ENCODE peak calls at places on chromosomes 5 and 9, in four cellular contexts. S, L, Q and R are unnamed samples.
A peak's percentile ranks its signal among the peaks of the same experiment; 100 is the strongest.

GRCh38 chr9:86080112-86080579 is 19.2 kb downstream of the GOLM1 start:
- DNase-seq in S (no peak), L (no peak), Q (no peak), R (no peak)

GRCh38 chr5:176550275-176550831 is 1.2 kb downstream of the CDHR2 start:
- DNase-seq in S (no peak), L (no peak), Q (no peak), R (no peak)

GRCh38 chr5:151611127-151611775 is 20.1 kb upstream of the FAT2 start:
- DNase-seq in S (no peak), L (no peak), Q (no peak), R (no peak)

GRCh38 chr5:50325237-50325832 is 115.8 kb downstream of the EMB start:
- DNase-seq in S (no peak), L (no peak), Q (peak; percentile 28), R (peak; percentile 28)

GRCh38 chr5:151151793-151152192 is 5.8 kb downstream of the ANXA6 start:
- DNase-seq in S (no peak), L (no peak), Q (no peak), R (peak; percentile 47)

GRCh38 chr5:157912621-157913325 is 53.8 kb upstream of the CLINT1 start:
- DNase-seq in S (no peak), L (no peak), Q (no peak), R (no peak)

GRCh38 chr5:149917073-149917676 is 27.4 kb downstream of the PDE6A start:
- DNase-seq in S (no peak), L (no peak), Q (no peak), R (peak; percentile 11)

GRCh38 chr9:93675336-93676150 is 99.2 kb downstream of the PHF2 start:
- DNase-seq in S (no peak), L (no peak), Q (no peak), R (no peak)

GRCh38 chr9:119963258-119963797 is 594.1 kb upstream of the BRINP1 start:
- DNase-seq in S (peak; percentile 37), L (no peak), Q (no peak), R (peak; percentile 78)

GRCh38 chr5:95841914-95842812 is 19.6 kb upstream of the GLRX start:
- DNase-seq in S (no peak), L (peak; percentile 47), Q (no peak), R (peak; percentile 71)

GRCh38 chr5:33310471-33310870 is 130.3 kb upstream of the TARS1 start:
- DNase-seq in S (no peak), L (no peak), Q (no peak), R (peak; percentile 95)

GRCh38 chr9:7549261-7549660 is 250.3 kb downstream of the DMAC1 start:
- DNase-seq in S (no peak), L (no peak), Q (no peak), R (no peak)

GRCh38 chr5:93302711-93303110 is 278.3 kb downstream of the NR2F1-AS1 start:
- DNase-seq in S (no peak), L (no peak), Q (no peak), R (no peak)

GRCh38 chr5:113338628-113339027 is 96.2 kb downstream of the TSSK1B start:
- DNase-seq in S (no peak), L (no peak), Q (no peak), R (no peak)

DNA sequence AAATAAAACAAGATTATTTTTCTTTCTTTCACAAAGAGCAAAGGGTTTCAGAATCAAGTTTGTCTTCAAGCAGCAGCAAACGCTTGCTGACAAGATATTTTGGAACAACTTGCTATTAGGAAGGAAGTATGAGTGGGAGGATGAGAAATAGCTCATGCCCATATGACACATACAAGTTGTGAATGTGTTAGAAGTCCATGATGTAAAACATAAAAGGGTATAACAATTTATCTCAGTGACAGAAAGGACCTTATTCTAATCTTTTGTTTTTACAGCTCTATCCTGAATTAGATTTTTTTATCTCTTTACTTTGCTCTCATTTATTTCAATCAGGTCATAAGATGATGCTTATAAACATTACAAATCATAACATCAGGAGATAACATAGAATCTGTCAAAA is 516.6 kb upstream of the MEF2C start:
- DNase-seq in S (no peak), L (no peak), Q (no peak), R (no peak)
- TF ChIP-seq MAZ in S (no peak), L (no peak), Q (no peak), R (no peak)

GRCh38 chr9:104586496-104587180 is 12.6 kb downstream of the OR13C5 start:
- DNase-seq in S (no peak), L (no peak), Q (no peak), R (no peak)
- TF ChIP-seq MAZ in S (no peak), L (no peak), Q (no peak), R (no peak)

GRCh38 chr5:172841-173251 is 18.4 kb upstream of the LRRC14B start:
- DNase-seq in S (no peak), L (no peak), Q (no peak), R (no peak)

GRCh38 chr5:173639-174600 is 17.4 kb upstream of the LRRC14B start:
- DNase-seq in S (no peak), L (no peak), Q (no peak), R (no peak)

GRCh38 chr5:174876-175465 is 16.3 kb upstream of the LRRC14B start:
- DNase-seq in S (no peak), L (no peak), Q (no peak), R (no peak)

GRCh38 chr5:179401-179800 is 11.9 kb upstream of the LRRC14B start:
- DNase-seq in S (no peak), L (no peak), Q (no peak), R (no peak)

DNA sequence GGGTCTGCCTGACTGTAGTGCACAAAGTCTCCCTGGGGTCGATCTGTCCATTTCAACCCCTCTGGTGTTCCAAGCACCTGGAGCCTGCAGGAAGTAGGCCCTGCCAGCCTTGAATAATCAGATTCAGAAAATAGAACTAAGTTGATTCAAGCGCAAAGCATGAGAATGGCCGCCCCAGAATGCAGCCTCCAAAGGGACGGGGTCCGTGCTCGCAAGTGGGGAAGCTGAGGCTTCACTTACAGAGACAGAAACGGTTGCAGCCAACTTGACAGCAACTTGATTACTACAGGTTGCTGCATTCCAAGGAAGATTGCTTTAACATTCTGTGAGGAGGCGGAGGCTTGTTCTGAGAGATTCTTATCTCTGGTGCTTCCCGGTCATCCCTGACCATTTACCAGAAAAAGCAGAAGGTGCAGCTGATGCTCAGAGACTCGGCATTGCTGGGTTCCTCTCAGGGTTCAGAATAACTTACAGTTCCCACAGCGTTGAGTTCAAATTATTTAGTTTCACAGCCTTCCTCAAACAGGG is 14.9 kb upstream of the LRRC14B start:
- DNase-seq in S (no peak), L (no peak), Q (no peak), R (no peak)
- TF ChIP-seq MAZ in S (no peak), L (no peak), Q (no peak), R (no peak)

GRCh38 chr9:81826541-81826906 is 101.7 kb upstream of the SPATA31D4 start:
- DNase-seq in S (no peak), L (no peak), Q (no peak), R (peak; percentile 35)
- TF ChIP-seq MAZ in S (no peak), L (no peak), Q (no peak), R (no peak)

GRCh38 chr9:115328228-115328627 is 210.3 kb upstream of the TNC start:
- DNase-seq in S (no peak), L (no peak), Q (no peak), R (peak; percentile 76)

GRCh38 chr9:115328677-115329076 is 210.7 kb upstream of the TNC start:
- DNase-seq in S (no peak), L (no peak), Q (no peak), R (no peak)

GRCh38 chr9:115335441-115335840 is 217.5 kb upstream of the TNC start:
- DNase-seq in S (no peak), L (no peak), Q (no peak), R (no peak)

GRCh38 chr9:115333671-115334070 is 215.7 kb upstream of the TNC start:
- DNase-seq in S (no peak), L (no peak), Q (no peak), R (no peak)
- TF ChIP-seq MAZ in S (no peak), L (no peak), Q (no peak), R (no peak)

DNA sequence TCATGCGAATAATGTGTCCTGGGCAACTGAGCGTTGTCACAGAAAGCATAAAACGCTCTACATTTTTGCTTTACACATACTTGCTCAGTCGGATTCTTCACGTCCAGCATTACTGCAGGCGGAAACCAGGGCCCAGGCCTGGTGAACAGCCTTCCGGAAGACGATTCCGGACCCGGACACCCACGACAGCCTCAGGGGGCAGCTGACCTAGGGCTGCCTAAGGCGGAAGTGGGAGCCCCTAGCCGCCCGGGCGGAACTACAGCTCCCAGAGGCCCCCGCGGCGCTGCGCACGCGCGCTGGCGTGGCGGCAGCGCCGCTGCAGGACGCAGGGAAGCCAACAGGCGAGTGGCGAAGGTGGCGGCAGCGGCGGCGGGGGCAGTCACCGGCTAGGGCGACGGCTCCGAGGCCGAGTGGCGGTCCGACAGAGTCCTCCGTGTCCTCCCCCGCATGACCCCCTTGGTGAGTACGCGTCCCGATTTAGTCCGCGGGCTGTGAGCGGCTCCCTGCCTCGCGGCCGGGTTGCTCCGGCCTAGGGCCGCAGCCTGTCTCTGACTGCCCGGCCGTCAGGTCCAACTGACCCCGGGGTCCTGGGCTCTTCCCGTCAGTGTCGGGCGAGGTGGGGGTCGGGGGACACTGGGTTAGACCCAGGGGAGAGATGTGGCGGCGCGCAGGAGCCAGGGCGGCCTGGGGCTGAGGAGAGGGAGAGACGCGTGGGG is at the start of gene GAPVD1:
- DNase-seq in S (peak; percentile 98), L (peak; percentile 93), Q (peak; percentile 98), R (peak; percentile 72)
- TF ChIP-seq MAZ in S (no peak), L (peak; percentile 72), Q (peak; percentile 82), R (peak; percentile 7)

GRCh38 chr5:144333336-144333920 is 162.8 kb downstream of the KCTD16 start:
- DNase-seq in S (no peak), L (no peak), Q (no peak), R (peak; percentile 2)
- TF ChIP-seq MAZ in S (no peak), L (no peak), Q (no peak), R (no peak)

GRCh38 chr9:127154390-127155191 is 32.2 kb upstream of the ANGPTL2 start:
- DNase-seq in S (no peak), L (no peak), Q (no peak), R (peak; percentile 35)
- TF ChIP-seq MAZ in S (no peak), L (no peak), Q (no peak), R (no peak)

DNA sequence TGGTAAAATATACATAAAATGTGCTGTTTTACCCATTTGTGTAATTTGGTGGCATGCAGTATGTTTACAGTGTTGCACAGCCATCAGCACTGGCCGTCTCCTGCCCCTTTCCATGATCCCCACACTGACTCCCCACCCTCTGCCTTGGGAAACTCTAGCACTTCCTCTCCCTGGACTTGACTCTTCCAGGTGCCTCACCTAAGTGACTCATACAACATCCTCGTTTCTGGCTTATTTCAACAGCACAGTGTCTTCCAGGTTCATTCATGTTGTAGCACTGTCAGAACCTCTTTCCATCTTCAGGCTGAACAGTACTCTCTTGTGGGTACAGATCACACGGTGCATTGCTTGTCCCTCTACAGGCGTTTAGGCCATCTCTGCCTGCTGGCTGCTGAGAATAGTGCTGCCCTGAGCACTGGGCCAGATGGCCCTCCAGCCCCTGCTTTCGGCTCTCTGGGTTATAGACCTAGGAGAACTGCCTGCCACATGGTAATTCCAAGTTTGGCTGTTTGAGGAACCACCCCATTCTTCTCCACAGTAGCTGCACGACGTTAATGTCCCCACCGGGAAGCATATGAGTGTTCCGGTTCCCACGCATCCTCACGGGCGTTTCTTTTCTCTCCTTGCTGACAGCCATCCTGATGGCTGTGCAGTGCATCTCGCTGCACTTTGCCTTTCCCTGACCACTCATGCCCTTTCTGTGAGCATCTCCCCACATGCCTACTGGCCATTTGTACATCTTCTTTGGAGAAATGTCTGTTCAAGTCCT is 211.8 kb downstream of the FANCC start:
- DNase-seq in S (no peak), L (no peak), Q (no peak), R (no peak)
- TF ChIP-seq MAZ in S (no peak), L (no peak), Q (no peak), R (no peak)